ENCODE peak calls at places on chromosomes 5 and 9, in four cellular contexts. One of them, this sample, is unnamed.

GRCh38 chr5:129078247-129078646 is 16.3 kb upstream of the ISOC1 start:
- DNase-seq in CD8-positive, alpha-beta T cell: no peak
- DNase-seq in upper lobe of left lung: no peak
- DNase-seq in natural killer cell: no peak
- DNase-seq in this sample: no peak

GRCh38 chr9:99039388-99040182 is 65.3 kb upstream of the TGFBR1 start:
- DNase-seq in upper lobe of left lung: no peak
- DNase-seq in CD8-positive, alpha-beta T cell: no peak
- DNase-seq in natural killer cell: no peak
- DNase-seq in this sample: no peak

GRCh38 chr9:101477214-101477613 is 41.6 kb upstream of the ALDOB start:
- DNase-seq in CD8-positive, alpha-beta T cell: no peak
- DNase-seq in natural killer cell: no peak
- DNase-seq in upper lobe of left lung: no peak
- DNase-seq in this sample: no peak

GRCh38 chr5:144004146-144004545 is 166.3 kb downstream of the YIPF5 start:
- DNase-seq in upper lobe of left lung: no peak
- DNase-seq in CD8-positive, alpha-beta T cell: no peak
- DNase-seq in natural killer cell: no peak
- DNase-seq in this sample: no peak

GRCh38 chr5:96470825-96471224 is 37.8 kb upstream of the PCSK1 start:
- DNase-seq in CD8-positive, alpha-beta T cell: no peak
- DNase-seq in upper lobe of left lung: no peak
- DNase-seq in natural killer cell: no peak
- DNase-seq in this sample: no peak

GRCh38 chr5:14593326-14594036 is 11.9 kb downstream of the OTULINL start:
- DNase-seq in CD8-positive, alpha-beta T cell: peak; percentile 36
- DNase-seq in natural killer cell: no peak
- DNase-seq in upper lobe of left lung: no peak
- DNase-seq in this sample: peak; percentile 30

GRCh38 chr9:70229026-70229425 is 29.8 kb upstream of the SMC5 start:
- DNase-seq in upper lobe of left lung: no peak
- DNase-seq in natural killer cell: no peak
- DNase-seq in CD8-positive, alpha-beta T cell: no peak
- DNase-seq in this sample: no peak

GRCh38 chr5:176157656-176158055 is 80.6 kb upstream of the SIMC1 start:
- DNase-seq in upper lobe of left lung: no peak
- DNase-seq in CD8-positive, alpha-beta T cell: no peak
- DNase-seq in natural killer cell: no peak
- DNase-seq in this sample: peak; percentile 73

GRCh38 chr5:54889826-54890225 is 95.6 kb downstream of the ESM1 start:
- DNase-seq in natural killer cell: no peak
- DNase-seq in upper lobe of left lung: no peak
- DNase-seq in CD8-positive, alpha-beta T cell: no peak
- DNase-seq in this sample: peak; percentile 89

GRCh38 chr5:58197875-58198274 is 262.0 kb downstream of the PLK2 start:
- DNase-seq in natural killer cell: no peak
- DNase-seq in CD8-positive, alpha-beta T cell: no peak
- DNase-seq in upper lobe of left lung: no peak
- DNase-seq in this sample: no peak

GRCh38 chr5:176529824-176530195 is 7.4 kb downstream of the RNF44 start:
- DNase-seq in CD8-positive, alpha-beta T cell: peak; percentile 72
- DNase-seq in natural killer cell: no peak
- DNase-seq in upper lobe of left lung: no peak
- DNase-seq in this sample: no peak

GRCh38 chr5:9479981-9480380 is 65.9 kb downstream of the SEMA5A start:
- DNase-seq in CD8-positive, alpha-beta T cell: no peak
- DNase-seq in natural killer cell: no peak
- DNase-seq in upper lobe of left lung: no peak
- DNase-seq in this sample: no peak

GRCh38 chr5:59828623-59829022 is 64.9 kb downstream of the PDE4D start:
- DNase-seq in natural killer cell: no peak
- DNase-seq in upper lobe of left lung: no peak
- DNase-seq in CD8-positive, alpha-beta T cell: no peak
- DNase-seq in this sample: no peak

GRCh38 chr5:73365301-73365853 is 83.2 kb downstream of the FOXD1 start:
- DNase-seq in upper lobe of left lung: no peak
- DNase-seq in CD8-positive, alpha-beta T cell: no peak
- DNase-seq in natural killer cell: no peak
- DNase-seq in this sample: peak; percentile 60

GRCh38 chr9:131270171-131271015 is 5.9 kb downstream of the FAM78A start:
- DNase-seq in CD8-positive, alpha-beta T cell: peak; percentile 61
- DNase-seq in natural killer cell: no peak
- DNase-seq in upper lobe of left lung: peak; percentile 66
- DNase-seq in this sample: no peak

GRCh38 chr5:33921005-33921404 is 15.2 kb upstream of the RXFP3 start:
- DNase-seq in natural killer cell: no peak
- DNase-seq in CD8-positive, alpha-beta T cell: no peak
- DNase-seq in upper lobe of left lung: no peak
- DNase-seq in this sample: no peak

GRCh38 chr5:116272281-116272941 is 187.6 kb downstream of the COMMD10 start:
- DNase-seq in CD8-positive, alpha-beta T cell: no peak
- DNase-seq in upper lobe of left lung: no peak
- DNase-seq in natural killer cell: no peak
- DNase-seq in this sample: no peak

GRCh38 chr5:52801329-52801728 is 13.6 kb downstream of the ITGA1 start:
- DNase-seq in upper lobe of left lung: no peak
- DNase-seq in CD8-positive, alpha-beta T cell: no peak
- DNase-seq in natural killer cell: no peak
- DNase-seq in this sample: peak; percentile 23

GRCh38 chr5:56737918-56738606 is 77.3 kb upstream of the MAP3K1 start:
- DNase-seq in upper lobe of left lung: no peak
- DNase-seq in CD8-positive, alpha-beta T cell: no peak
- DNase-seq in natural killer cell: no peak
- DNase-seq in this sample: no peak

GRCh38 chr5:33367396-33367795 is 73.4 kb upstream of the TARS1 start:
- DNase-seq in CD8-positive, alpha-beta T cell: no peak
- DNase-seq in upper lobe of left lung: no peak
- DNase-seq in natural killer cell: no peak
- DNase-seq in this sample: no peak

GRCh38 chr9:2013688-2014087 is 1.5 kb upstream of the SMARCA2 start:
- DNase-seq in upper lobe of left lung: no peak
- DNase-seq in CD8-positive, alpha-beta T cell: no peak
- DNase-seq in natural killer cell: no peak
- DNase-seq in this sample: peak; percentile 17

GRCh38 chr9:33081128-33081851 is 4.8 kb upstream of the SMU1 start:
- DNase-seq in upper lobe of left lung: no peak
- DNase-seq in CD8-positive, alpha-beta T cell: peak; percentile 55
- DNase-seq in natural killer cell: no peak
- DNase-seq in this sample: peak; percentile 58

GRCh38 chr9:6944093-6944551 is 186.3 kb downstream of the KDM4C start:
- DNase-seq in upper lobe of left lung: no peak
- DNase-seq in CD8-positive, alpha-beta T cell: no peak
- DNase-seq in natural killer cell: no peak
- DNase-seq in this sample: peak; percentile 66
- TF ChIP-seq CTCF in upper lobe of left lung: peak; percentile 6
- TF ChIP-seq CTCF in CD8-positive, alpha-beta T cell: no peak
- TF ChIP-seq CTCF in natural killer cell: no peak
- TF ChIP-seq CTCF in this sample: peak; percentile 40

GRCh38 chr9:116566677-116567488 is 120.2 kb upstream of the TRIM32 start:
- DNase-seq in upper lobe of left lung: no peak
- DNase-seq in CD8-positive, alpha-beta T cell: no peak
- DNase-seq in natural killer cell: no peak
- DNase-seq in this sample: no peak

GRCh38 chr9:116569111-116569510 is 118.0 kb upstream of the TRIM32 start:
- DNase-seq in natural killer cell: no peak
- DNase-seq in CD8-positive, alpha-beta T cell: no peak
- DNase-seq in upper lobe of left lung: no peak
- DNase-seq in this sample: peak; percentile 42

GRCh38 chr9:116574027-116574679 is 113.0 kb upstream of the TRIM32 start:
- DNase-seq in natural killer cell: no peak
- DNase-seq in CD8-positive, alpha-beta T cell: no peak
- DNase-seq in upper lobe of left lung: no peak
- DNase-seq in this sample: no peak

GRCh38 chr9:116576386-116576785 is 110.7 kb upstream of the TRIM32 start:
- DNase-seq in natural killer cell: no peak
- DNase-seq in CD8-positive, alpha-beta T cell: no peak
- DNase-seq in upper lobe of left lung: no peak
- DNase-seq in this sample: no peak

DNA sequence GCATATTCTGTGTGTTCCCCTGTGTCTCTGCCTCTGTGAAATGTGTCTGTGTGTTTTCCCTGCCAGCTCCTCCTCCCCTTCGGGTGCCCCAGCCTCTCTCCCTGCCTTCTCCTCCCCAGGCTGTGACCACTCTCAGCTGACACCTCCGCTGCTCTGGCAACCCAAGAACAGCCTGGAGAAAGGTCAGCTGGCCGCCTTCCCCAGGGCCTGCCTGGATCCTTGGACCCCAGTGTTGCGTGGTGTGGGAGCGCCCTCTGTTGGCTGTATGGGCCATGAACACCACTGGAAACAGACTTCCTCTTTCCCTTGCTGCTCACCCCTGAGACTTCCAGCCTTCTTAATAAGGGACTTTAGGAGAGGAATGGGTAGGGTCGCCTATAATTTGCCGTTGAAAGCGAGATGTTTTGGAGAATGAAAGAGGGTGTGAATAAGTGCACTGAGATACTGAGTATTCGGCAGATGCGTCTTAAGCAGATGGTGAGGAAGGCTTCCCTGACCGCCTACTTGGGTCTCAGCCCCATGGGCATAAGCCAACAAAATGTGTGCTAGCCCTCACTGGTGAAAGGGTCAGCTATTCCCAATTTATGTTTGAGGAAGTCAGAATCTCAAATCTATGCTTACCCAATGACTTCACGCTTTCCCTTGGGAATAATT is 114.9 kb upstream of the TRIM32 start:
- DNase-seq in upper lobe of left lung: peak; percentile 44
- DNase-seq in natural killer cell: no peak
- DNase-seq in CD8-positive, alpha-beta T cell: no peak
- DNase-seq in this sample: no peak
- TF ChIP-seq CTCF in upper lobe of left lung: peak; percentile 90
- TF ChIP-seq CTCF in natural killer cell: no peak
- TF ChIP-seq CTCF in CD8-positive, alpha-beta T cell: no peak
- TF ChIP-seq CTCF in this sample: peak; percentile 92

GRCh38 chr9:76761448-76761847 is 2.8 kb upstream of the PCA3 start:
- DNase-seq in upper lobe of left lung: no peak
- DNase-seq in CD8-positive, alpha-beta T cell: no peak
- DNase-seq in natural killer cell: no peak
- DNase-seq in this sample: no peak
- TF ChIP-seq CTCF in upper lobe of left lung: no peak
- TF ChIP-seq CTCF in CD8-positive, alpha-beta T cell: no peak
- TF ChIP-seq CTCF in natural killer cell: no peak
- TF ChIP-seq CTCF in this sample: peak; percentile 45

GRCh38 chr5:154603485-154603884 is 125.5 kb upstream of the HAND1 start:
- DNase-seq in CD8-positive, alpha-beta T cell: no peak
- DNase-seq in upper lobe of left lung: no peak
- DNase-seq in natural killer cell: no peak
- DNase-seq in this sample: no peak
- TF ChIP-seq CTCF in CD8-positive, alpha-beta T cell: no peak
- TF ChIP-seq CTCF in upper lobe of left lung: no peak
- TF ChIP-seq CTCF in natural killer cell: no peak
- TF ChIP-seq CTCF in this sample: no peak

GRCh38 chr9:122797316-122798033 is 2.4 kb upstream of the OR1K1 start:
- DNase-seq in upper lobe of left lung: no peak
- DNase-seq in natural killer cell: no peak
- DNase-seq in CD8-positive, alpha-beta T cell: no peak
- DNase-seq in this sample: no peak
- TF ChIP-seq CTCF in upper lobe of left lung: no peak
- TF ChIP-seq CTCF in natural killer cell: no peak
- TF ChIP-seq CTCF in CD8-positive, alpha-beta T cell: no peak
- TF ChIP-seq CTCF in this sample: no peak

DNA sequence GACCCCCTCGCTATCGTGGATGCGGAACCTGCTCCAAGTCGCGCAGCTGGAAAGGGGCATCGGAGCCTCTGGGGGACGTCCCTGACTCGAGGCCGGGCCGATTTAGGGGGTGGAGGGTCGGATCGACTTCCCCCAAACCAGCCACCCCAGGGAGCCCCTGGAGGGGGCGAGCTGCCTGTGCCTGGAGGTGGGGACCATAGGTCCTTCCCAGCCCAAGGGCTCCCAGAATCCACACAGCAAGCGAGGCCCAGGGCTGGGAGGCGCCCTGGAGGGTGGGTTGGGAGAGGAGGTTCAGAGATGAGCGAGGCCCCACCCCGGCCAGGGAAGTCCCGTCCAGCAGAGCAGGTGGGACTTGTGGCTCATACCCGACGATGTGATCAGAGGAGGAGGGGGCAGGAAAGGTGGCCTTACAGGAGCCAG is 147.6 kb downstream of the GAPVD1 start:
- DNase-seq in CD8-positive, alpha-beta T cell: no peak
- DNase-seq in natural killer cell: no peak
- DNase-seq in upper lobe of left lung: peak; percentile 75
- DNase-seq in this sample: no peak
- TF ChIP-seq CTCF in CD8-positive, alpha-beta T cell: no peak
- TF ChIP-seq CTCF in natural killer cell: no peak
- TF ChIP-seq CTCF in upper lobe of left lung: no peak
- TF ChIP-seq CTCF in this sample: no peak